ENCODE peak calls at places on chromosomes 7 and 10, in ten cellular contexts. B, I, Z, C, M, K, E, D, J and H are unnamed samples.

GRCh38 chr7:50304158-50304910 is at the start of gene IKZF1:
- DNase-seq in M (peak), E (no peak), D (peak), C (no peak), I (peak), J (peak), Z (peak), K (peak), B (peak), H (peak)

GRCh38 chr10:107497024-107497423 is 332.5 kb upstream of the SORCS1 start:
- DNase-seq in Z (no peak), K (no peak), J (no peak), I (no peak), M (no peak), B (no peak), E (no peak), D (no peak), C (no peak), H (no peak)

GRCh38 chr10:36989233-36989632 is 136.2 kb upstream of the ANKRD30A start:
- DNase-seq in B (no peak), C (no peak), I (no peak), J (no peak), M (no peak), K (no peak), D (no peak), E (no peak), Z (no peak), H (no peak)

GRCh38 chr10:13956826-13957225 is 370.1 kb downstream of the PRPF18 start:
- DNase-seq in J (no peak), K (no peak), B (no peak), D (no peak), M (no peak), C (no peak), I (no peak), Z (peak), E (peak), H (peak)

GRCh38 chr7:94509264-94509878 is at the start of gene CASD1:
- DNase-seq in J (peak), K (peak), B (no peak), D (peak), M (peak), C (no peak), Z (peak), E (peak), I (peak), H (peak)

GRCh38 chr10:102451105-102451969 is at the start of gene C10orf95:
- DNase-seq in C (no peak), J (no peak), K (no peak), M (no peak), D (no peak), Z (no peak), I (peak), B (no peak), E (no peak), H (no peak)

GRCh38 chr7:155439311-155440017 is 18.5 kb upstream of the EN2 start:
- DNase-seq in D (no peak), J (no peak), I (peak), B (no peak), K (no peak), C (no peak), Z (no peak), E (no peak), M (no peak), H (no peak)

GRCh38 chr7:141884544-141885227 is 31.5 kb upstream of the OR9A4 start:
- DNase-seq in B (no peak), J (no peak), K (no peak), E (no peak), I (no peak), M (peak), Z (no peak), C (no peak), D (no peak), H (no peak)

GRCh38 chr7:29154076-29154475 is 7.7 kb upstream of the CPVL start:
- DNase-seq in K (no peak), C (no peak), M (no peak), B (no peak), J (no peak), I (no peak), Z (no peak), D (no peak), E (no peak), H (no peak)

GRCh38 chr10:120736377-120736776 is 114.8 kb upstream of the WDR11 start:
- DNase-seq in Z (no peak), M (no peak), I (no peak), B (no peak), C (no peak), D (no peak), K (no peak), J (no peak), E (no peak), H (no peak)

GRCh38 chr7:155230169-155230593 is 67.5 kb upstream of the INSIG1 start:
- DNase-seq in E (peak), Z (peak), J (no peak), I (no peak), D (no peak), K (no peak), C (no peak), M (no peak), B (no peak), H (no peak)

GRCh38 chr7:137508437-137509175 is 165.1 kb upstream of the PTN start:
- DNase-seq in C (no peak), Z (no peak), I (no peak), B (no peak), E (peak), D (no peak), M (no peak), J (no peak), K (no peak), H (no peak)

GRCh38 chr7:12722720-12723241 is 35.3 kb downstream of the ARL4A start:
- DNase-seq in B (no peak), M (no peak), K (no peak), C (no peak), Z (no peak), J (no peak), I (no peak), D (no peak), E (no peak), H (no peak)

GRCh38 chr10:130971123-130971435 is 340.4 kb downstream of the TCERG1L start:
- DNase-seq in M (no peak), K (no peak), C (no peak), J (no peak), Z (no peak), E (no peak), B (no peak), D (no peak), I (no peak), H (no peak)

GRCh38 chr7:8638076-8638475 is 204.7 kb downstream of the NXPH1 start:
- DNase-seq in J (no peak), E (no peak), C (no peak), M (no peak), B (no peak), K (no peak), D (no peak), Z (no peak), I (no peak), H (no peak)

GRCh38 chr10:114683593-114683992 is 25.5 kb upstream of the ABLIM1 start:
- DNase-seq in K (no peak), M (no peak), B (no peak), J (no peak), I (no peak), Z (no peak), C (no peak), D (no peak), E (no peak), H (no peak)

GRCh38 chr10:119189811-119190282 is 11.2 kb upstream of the PRDX3 start:
- DNase-seq in D (no peak), I (no peak), C (no peak), K (no peak), M (no peak), J (no peak), B (no peak), Z (no peak), E (peak), H (no peak)

GRCh38 chr7:116525913-116526857 is 1.3 kb downstream of the CAV1 start:
- DNase-seq in J (peak), M (peak), K (peak), C (peak), I (peak), B (peak), Z (peak), D (peak), E (peak), H (peak)

GRCh38 chr10:108901766-108902365 is 1021.4 kb downstream of the XPNPEP1 start:
- DNase-seq in I (no peak), E (no peak), B (no peak), K (no peak), J (no peak), C (no peak), Z (no peak), D (no peak), M (no peak), H (no peak)

GRCh38 chr7:157468221-157469111 is 131.7 kb downstream of the DNAJB6 start:
- DNase-seq in M (no peak), E (no peak), Z (no peak), J (no peak), K (no peak), I (no peak), D (no peak), C (no peak), B (no peak), H (peak)

GRCh38 chr7:157464971-157465481 is 128.2 kb downstream of the DNAJB6 start:
- DNase-seq in K (no peak), D (no peak), Z (no peak), J (no peak), I (peak), M (no peak), E (no peak), C (no peak), B (no peak), H (peak)

GRCh38 chr7:157467496-157468212 is 130.8 kb downstream of the DNAJB6 start:
- DNase-seq in Z (no peak), M (no peak), B (no peak), I (no peak), D (no peak), J (no peak), C (no peak), E (no peak), K (no peak), H (no peak)

GRCh38 chr7:157465597-157466348 is 129.0 kb downstream of the DNAJB6 start:
- DNase-seq in D (no peak), B (no peak), I (peak), K (no peak), Z (no peak), M (no peak), C (peak), J (no peak), E (no peak), H (peak)

DNA sequence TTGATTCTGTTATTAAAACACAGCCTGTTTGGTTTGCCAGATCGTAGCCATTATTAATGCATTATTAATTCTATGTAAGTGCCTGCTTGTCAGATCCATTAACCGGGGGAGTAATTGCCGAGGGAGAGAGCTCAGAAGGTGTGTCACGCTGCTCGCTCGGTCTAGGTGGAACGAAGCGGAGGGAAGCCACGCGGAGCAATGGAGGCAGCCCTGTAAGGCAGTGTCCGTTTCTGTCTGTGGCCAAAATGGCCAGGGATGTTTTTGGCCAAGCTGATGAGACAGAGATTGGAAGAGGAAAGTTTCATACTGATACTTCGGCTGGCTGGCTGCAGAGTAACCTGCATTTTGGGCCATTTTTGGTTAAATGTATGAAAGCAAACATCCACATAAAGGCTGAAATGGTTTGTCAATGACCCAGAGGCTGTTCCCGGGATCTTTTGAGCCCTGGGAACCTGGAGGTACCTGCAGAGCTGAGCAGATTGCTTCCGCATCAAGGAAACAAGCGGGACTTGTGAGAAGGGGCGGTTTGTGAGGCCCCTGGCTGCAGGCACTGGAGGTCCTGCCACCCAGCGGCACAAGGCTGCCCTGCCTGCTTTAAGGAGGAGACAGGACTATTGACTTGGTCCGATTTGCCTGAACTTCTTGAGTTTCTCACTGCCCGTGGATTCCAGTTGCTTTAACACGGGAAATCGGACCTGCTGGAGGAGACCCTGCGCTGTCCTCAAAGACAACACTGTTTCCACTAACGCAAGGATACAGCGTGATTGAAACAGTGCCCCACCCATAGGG is 129.9 kb downstream of the DNAJB6 start:
- DNase-seq in C (peak), Z (no peak), K (no peak), E (no peak), B (no peak), D (no peak), M (no peak), I (peak), J (no peak), H (no peak)
- TF ChIP-seq CTCF in C (peak), Z (no peak), K (no peak), E (no peak), B (peak), D (no peak), M (no peak), I (no peak), J (no peak), H (no peak)

GRCh38 chr7:112171673-112172072 is 34.5 kb downstream of the DOCK4 start:
- DNase-seq in K (no peak), Z (no peak), I (no peak), C (no peak), D (no peak), E (no peak), B (no peak), J (no peak), M (no peak), H (no peak)
- TF ChIP-seq CTCF in K (no peak), Z (no peak), I (no peak), C (no peak), D (no peak), E (no peak), B (no peak), J (no peak), M (no peak), H (no peak)

DNA sequence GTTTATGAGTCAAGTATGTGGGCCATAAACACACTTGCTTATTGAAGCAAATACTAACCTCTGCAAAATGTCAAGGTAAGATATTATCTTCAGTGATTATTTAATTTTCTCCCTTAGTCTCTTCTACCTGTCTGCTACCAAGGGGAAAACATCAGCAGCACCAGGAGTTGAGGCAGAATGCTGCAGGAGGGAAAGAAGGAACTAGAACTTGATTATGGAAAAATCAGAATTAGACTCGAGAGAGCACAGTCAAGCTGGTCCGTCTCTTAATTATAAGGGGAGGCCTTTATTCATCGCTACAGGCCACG is 4.9 kb upstream of the ZFYVE27 start:
- DNase-seq in M (no peak), Z (no peak), I (no peak), K (no peak), B (no peak), E (no peak), C (no peak), D (no peak), J (no peak), H (no peak)
- TF ChIP-seq CTCF in M (no peak), Z (no peak), I (no peak), K (peak), B (no peak), E (no peak), C (no peak), D (peak), J (peak), H (no peak)

GRCh38 chr10:23405540-23405939 is 33.3 kb upstream of the OTUD1 start:
- DNase-seq in Z (no peak), J (no peak), E (peak), M (no peak), C (no peak), I (no peak), B (no peak), K (no peak), D (no peak), H (no peak)
- TF ChIP-seq CTCF in Z (no peak), J (no peak), E (no peak), M (no peak), C (no peak), I (no peak), B (no peak), K (no peak), D (no peak), H (no peak)